ENCODE peak calls at places on chromosome 19, in ten cellular contexts. T, G, U, S, M, C, P, D, Y and O are unnamed samples.

GRCh38 chr19:38266070-38266469 is 1.7 kb downstream of the SPINT2 start:
- DNase-seq in T (no peak), G (no peak), U (no peak), S (no peak), M (peak; percentile 76), C (no peak), P (no peak), D (no peak), Y (no peak), O (no peak)

GRCh38 chr19:31347356-31347755 is 1.9 kb downstream of the TSHZ3 start:
- DNase-seq in T (peak; percentile 49), G (no peak), U (no peak), S (no peak), M (no peak), C (no peak), P (no peak), D (no peak), Y (no peak), O (no peak)

GRCh38 chr19:1411255-1412191 is 4.1 kb downstream of the DAZAP1 start:
- DNase-seq in T (peak; percentile 54), G (no peak), U (peak; percentile 41), S (peak; percentile 30), M (no peak), C (no peak), P (peak; percentile 61), D (no peak), Y (peak; percentile 83), O (no peak)

GRCh38 chr19:934865-935422 is 9.1 kb downstream of the ARID3A start:
- DNase-seq in T (peak; percentile 49), G (peak; percentile 74), U (peak; percentile 85), S (peak; percentile 86), M (peak; percentile 90), C (no peak), P (peak; percentile 82), D (no peak), Y (peak; percentile 86), O (no peak)

GRCh38 chr19:15304140-15304705 is 28.1 kb downstream of the BRD4 start:
- DNase-seq in T (no peak), G (no peak), U (no peak), S (no peak), M (no peak), C (no peak), P (peak; percentile 58), D (no peak), Y (no peak), O (no peak)

GRCh38 chr19:17555929-17556813 is 722 bp downstream of the COLGALT1 start:
- DNase-seq in T (peak; percentile 44), G (peak; percentile 36), U (peak; percentile 70), S (peak; percentile 81), M (peak; percentile 67), C (peak; percentile 67), P (peak; percentile 66), D (no peak), Y (peak; percentile 76), O (no peak)

GRCh38 chr19:5459360-5459759 is 4.1 kb downstream of the ZNRF4 start:
- DNase-seq in T (peak; percentile 49), G (no peak), U (peak; percentile 27), S (no peak), M (no peak), C (no peak), P (no peak), D (no peak), Y (no peak), O (no peak)

GRCh38 chr19:38649305-38650179 is 2.1 kb downstream of the ACTN4 start:
- DNase-seq in T (no peak), G (peak; percentile 72), U (no peak), S (peak; percentile 86), M (peak; percentile 96), C (no peak), P (no peak), D (no peak), Y (peak; percentile 74), O (no peak)

GRCh38 chr19:45462174-45462573 is 5.6 kb upstream of the FOSB start:
- DNase-seq in T (no peak), G (no peak), U (no peak), S (no peak), M (no peak), C (no peak), P (no peak), D (no peak), Y (no peak), O (no peak)

GRCh38 chr19:43743059-43743458 is 11.7 kb downstream of the SMG9 start:
- DNase-seq in T (peak; percentile 57), G (no peak), U (peak; percentile 60), S (no peak), M (no peak), C (no peak), P (no peak), D (no peak), Y (no peak), O (no peak)

GRCh38 chr19:41995959-41996797 is 2.1 kb upstream of the ATP1A3 start:
- DNase-seq in T (no peak), G (no peak), U (no peak), S (no peak), M (no peak), C (peak; percentile 78), P (peak; percentile 82), D (no peak), Y (no peak), O (no peak)

GRCh38 chr19:50658438-50659317 is 9.4 kb downstream of the C19orf81 start:
- DNase-seq in T (peak; percentile 64), G (peak; percentile 23), U (peak; percentile 84), S (peak; percentile 39), M (no peak), C (peak; percentile 95), P (peak; percentile 97), D (no peak), Y (peak; percentile 79), O (no peak)

GRCh38 chr19:18479964-18480723 is 41.7 kb downstream of the ELL start:
- DNase-seq in T (peak; percentile 64), G (peak; percentile 78), U (peak; percentile 89), S (peak; percentile 68), M (peak; percentile 86), C (no peak), P (no peak), D (peak; percentile 53), Y (peak; percentile 92), O (peak; percentile 41)

GRCh38 chr19:34482380-34483250 is 1.1 kb downstream of the WTIP start:
- DNase-seq in T (peak; percentile 37), G (no peak), U (peak; percentile 46), S (no peak), M (peak; percentile 27), C (peak; percentile 72), P (no peak), D (no peak), Y (no peak), O (no peak)

GRCh38 chr19:9940778-9941177 is 4.5 kb upstream of the OLFM2 start:
- DNase-seq in T (peak; percentile 53), G (no peak), U (no peak), S (no peak), M (no peak), C (no peak), P (no peak), D (no peak), Y (no peak), O (no peak)

GRCh38 chr19:9939301-9939913 is 3.1 kb upstream of the OLFM2 start:
- DNase-seq in T (peak; percentile 60), G (no peak), U (peak; percentile 64), S (no peak), M (no peak), C (no peak), P (no peak), D (no peak), Y (no peak), O (no peak)

GRCh38 chr19:9943744-9944143 is 7.4 kb upstream of the OLFM2 start:
- DNase-seq in T (no peak), G (no peak), U (no peak), S (no peak), M (no peak), C (no peak), P (no peak), D (no peak), Y (no peak), O (no peak)

GRCh38 chr19:9941236-9941635 is 4.9 kb upstream of the OLFM2 start:
- DNase-seq in T (peak; percentile 29), G (no peak), U (no peak), S (no peak), M (no peak), C (no peak), P (no peak), D (no peak), Y (no peak), O (no peak)

DNA sequence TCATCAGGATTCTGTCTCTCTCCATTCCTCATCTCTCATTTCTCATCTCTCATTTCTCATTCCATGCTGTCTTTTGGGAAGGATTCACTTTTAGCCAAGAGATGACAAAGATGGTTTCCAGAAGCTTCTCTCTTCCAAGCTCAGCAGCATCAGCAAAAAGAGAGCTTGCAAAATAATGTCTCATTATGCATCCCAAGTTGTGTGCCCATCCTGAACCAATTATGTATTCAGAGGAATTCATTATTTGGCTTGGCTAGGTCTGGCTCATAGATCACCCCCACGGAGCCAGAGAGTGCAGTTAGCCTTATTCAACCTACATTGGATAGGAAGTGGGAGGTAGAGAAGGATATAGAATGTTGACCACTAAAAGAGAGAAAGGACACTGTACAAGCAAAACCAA is 5.3 kb upstream of the OLFM2 start:
- DNase-seq in T (no peak), G (no peak), U (no peak), S (no peak), M (no peak), C (no peak), P (no peak), D (no peak), Y (no peak), O (no peak)
- TF ChIP-seq CTCF in T (no peak), G (no peak), U (no peak), S (no peak), M (no peak), C (no peak), P (no peak), D (no peak), Y (no peak), O (no peak)

GRCh38 chr19:11722414-11722813 is 16.3 kb downstream of the ZNF823 start:
- DNase-seq in T (no peak), G (no peak), U (no peak), S (no peak), M (no peak), C (no peak), P (no peak), D (no peak), Y (no peak), O (no peak)
- TF ChIP-seq CTCF in T (no peak), G (no peak), U (no peak), S (no peak), M (no peak), C (no peak), P (no peak), D (no peak), Y (no peak), O (no peak)

GRCh38 chr19:11881151-11881800 is 6.3 kb upstream of the ZNF69 start:
- DNase-seq in T (peak; percentile 51), G (peak; percentile 29), U (peak; percentile 73), S (peak; percentile 73), M (peak; percentile 30), C (peak; percentile 83), P (peak; percentile 71), D (no peak), Y (peak; percentile 51), O (no peak)
- TF ChIP-seq CTCF in T (peak; percentile 70), G (peak; percentile 65), U (peak; percentile 83), S (peak; percentile 74), M (no peak), C (peak; percentile 88), P (peak; percentile 89), D (peak; percentile 77), Y (peak; percentile 58), O (peak; percentile 80)

DNA sequence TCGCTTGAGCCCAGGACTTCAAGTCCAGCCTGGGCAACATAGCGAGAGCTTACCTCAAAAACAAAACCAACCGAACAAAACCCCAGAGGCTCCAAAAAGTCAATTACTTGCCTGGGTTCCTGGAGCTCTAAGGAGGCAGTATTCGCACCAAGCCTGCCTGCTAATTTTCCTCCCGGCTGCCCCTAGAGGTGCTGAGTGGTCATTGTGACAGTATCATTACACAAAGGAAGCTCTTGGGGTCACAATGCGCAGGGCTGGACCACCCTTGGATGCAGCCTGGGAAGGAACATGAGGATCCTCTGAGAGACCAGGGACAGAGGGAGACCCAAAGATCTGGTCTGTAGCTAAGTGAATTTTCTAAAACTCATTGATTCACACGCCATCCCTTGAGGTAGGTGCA is 8.5 kb upstream of the PEX11G start:
- DNase-seq in T (no peak), G (no peak), U (no peak), S (no peak), M (no peak), C (no peak), P (peak; percentile 23), D (no peak), Y (no peak), O (no peak)
- TF ChIP-seq CTCF in T (peak; percentile 34), G (no peak), U (peak; percentile 52), S (peak; percentile 29), M (no peak), C (peak; percentile 68), P (peak; percentile 56), D (peak; percentile 55), Y (no peak), O (peak; percentile 33)